ENCODE peak calls at places on chromosomes 3 and 15, in five cellular contexts. M is T47D; K is stimulated activated naive B cell treated with anti-CD40 and anti-IgM and Interleukin-4, amounts not matched to agents 10 μg/mL and 1 μg/mL and 100 μg/mL, for 72 hours; F is stimulated activated naive CD4-positive, alpha-beta T cell; C is stimulated activated CD8-positive, alpha-beta memory T cell treated with anti-CD3 and anti-CD28 coated beads, Interleukin-7, amount 100 ng/mL, for 1 hour. V is an unnamed sample.
A peak's percentile ranks its signal among the peaks of the same experiment; 100 is the strongest.

GRCh38 chr3:126356373-126357298 is 572 bp downstream of the KLF15 start:
- DNase-seq in C (no peak), K (no peak), F (peak; percentile 15), M (no peak), V (no peak)

GRCh38 chr3:9870978-9871377 is 9.1 kb downstream of the CIDEC start:
- DNase-seq in C (no peak), F (no peak), K (no peak), M (no peak), V (no peak)

GRCh38 chr3:123618768-123619484 is 34.1 kb upstream of the HACD2 start:
- DNase-seq in F (no peak), K (peak; percentile 39), M (no peak), C (no peak), V (peak; percentile 74)

GRCh38 chr3:148697311-148698189 is at the start of gene AGTR1:
- DNase-seq in K (no peak), M (no peak), C (no peak), F (no peak), V (peak; percentile 33)

GRCh38 chr15:25799906-25800700 is 63.0 kb downstream of the ATP10A start:
- DNase-seq in F (peak; percentile 22), M (peak; percentile 54), K (no peak), C (no peak), V (no peak)

GRCh38 chr15:50140097-50140496 is 21.1 kb upstream of the ATP8B4 start:
- DNase-seq in K (no peak), C (no peak), M (no peak), F (no peak), V (no peak)

GRCh38 chr3:58157649-58158048 is 53.1 kb downstream of the DNASE1L3 start:
- DNase-seq in K (no peak), M (no peak), F (no peak), C (no peak), V (no peak)

GRCh38 chr3:146803746-146804145 is 198.6 kb upstream of the PLSCR5 start:
- DNase-seq in K (no peak), F (no peak), C (no peak), M (no peak), V (no peak)

GRCh38 chr3:64164309-64164708 is 61.0 kb downstream of the PRICKLE2 start:
- DNase-seq in M (no peak), C (no peak), F (no peak), K (no peak), V (no peak)

GRCh38 chr15:77027697-77028450 is 32.9 kb downstream of the PSTPIP1 start:
- DNase-seq in F (no peak), K (no peak), C (no peak), M (no peak), V (peak; percentile 21)

GRCh38 chr3:197149528-197149927 is 119.9 kb upstream of the MELTF start:
- DNase-seq in M (no peak), F (no peak), K (no peak), C (no peak), V (no peak)

GRCh38 chr15:50227076-50227475 is 38.5 kb downstream of the HDC start:
- DNase-seq in M (peak; percentile 32), C (no peak), F (no peak), K (no peak), V (no peak)

GRCh38 chr3:62332771-62333381 is 40.5 kb downstream of the FEZF2 start:
- DNase-seq in M (peak; percentile 13), F (peak; percentile 3), C (no peak), K (no peak), V (no peak)

GRCh38 chr3:160485931-160486330 is 36.3 kb upstream of the TRIM59 start:
- DNase-seq in K (no peak), M (no peak), F (no peak), C (no peak), V (no peak)

GRCh38 chr3:42071720-42072582 is 19.2 kb upstream of the TRAK1 start:
- DNase-seq in F (no peak), K (no peak), C (no peak), M (peak; percentile 82), V (no peak)

GRCh38 chr3:177960014-177960413 is 576.2 kb upstream of the KCNMB2 start:
- DNase-seq in F (no peak), C (no peak), K (no peak), M (no peak), V (no peak)

GRCh38 chr3:193389335-193389734 is 10.8 kb upstream of the ATP13A5 start:
- DNase-seq in M (no peak), C (no peak), K (no peak), F (no peak), V (no peak)

GRCh38 chr3:182795383-182795782 is 2.1 kb downstream of the ATP11B start:
- DNase-seq in F (peak; percentile 73), M (peak; percentile 75), K (no peak), C (no peak), V (no peak)

GRCh38 chr3:167559922-167560321 is 86.1 kb upstream of the SERPINI2 start:
- DNase-seq in C (no peak), F (no peak), K (no peak), M (no peak), V (no peak)

GRCh38 chr3:177419904-177420601 is 222.8 kb upstream of the TBL1XR1 start:
- DNase-seq in C (no peak), K (peak; percentile 39), F (no peak), M (no peak), V (no peak)

GRCh38 chr3:40588406-40588805 is 63.6 kb downstream of the ZNF621 start:
- DNase-seq in K (no peak), M (peak; percentile 62), F (no peak), C (no peak), V (no peak)

GRCh38 chr15:51830279-51830806 is 890 bp downstream of the TMOD3 start:
- DNase-seq in F (peak; percentile 25), M (peak; percentile 36), K (no peak), C (no peak), V (no peak)

GRCh38 chr3:115399751-115400150 is 223.6 kb upstream of the GAP43 start:
- DNase-seq in M (no peak), K (no peak), F (no peak), C (no peak), V (no peak)

V was measured in omental fat pad.